ENCODE peak calls at places on chromosomes 6 and 20, in seven cellular contexts. T is activated CD4-positive, CD25-positive, alpha-beta regulatory T cell; M is HuH-7; A is esophagus muscularis mucosa; Z is amniotic epithelial cell; V is left ventricle myocardium inferior; L is germinal center. C is an unnamed sample.

GRCh38 chr20:54174452-54175175 is 828 bp upstream of the CYP24A1 start:
- DNase-seq in V (no peak), M (no peak), A (no peak), T (no peak), L (no peak), Z (no peak), C (no peak)

GRCh38 chr6:134908906-134909516 is 40.9 kb downstream of the ALDH8A1 start:
- DNase-seq in V (peak), Z (peak), M (no peak), A (peak), L (no peak), T (no peak), C (no peak)

GRCh38 chr20:47561175-47561574 is 59.5 kb downstream of the NCOA3 start:
- DNase-seq in T (no peak), L (no peak), M (no peak), A (no peak), V (no peak), Z (peak), C (no peak)

GRCh38 chr20:25316506-25317190 is 68.8 kb downstream of the PYGB start:
- DNase-seq in A (no peak), T (no peak), L (no peak), V (no peak), M (no peak), Z (no peak), C (no peak)

GRCh38 chr6:43774776-43775583 is 5.0 kb downstream of the VEGFA start:
- DNase-seq in A (no peak), Z (peak), T (peak), V (peak), M (peak), L (peak), C (peak)

GRCh38 chr20:6863355-6863754 is 95.9 kb downstream of the BMP2 start:
- DNase-seq in M (no peak), T (no peak), Z (no peak), A (no peak), L (no peak), V (no peak), C (no peak)

GRCh38 chr6:2940851-2941250 is 30.5 kb downstream of the SERPINB6 start:
- DNase-seq in L (no peak), M (no peak), T (no peak), Z (peak), V (no peak), A (peak), C (no peak)

GRCh38 chr6:140671926-140672325 is 1297.5 kb upstream of the CITED2 start:
- DNase-seq in T (no peak), L (no peak), Z (peak), A (no peak), M (no peak), V (no peak), C (no peak)

GRCh38 chr20:53692465-53693067 is 98.9 kb upstream of the ZNF217 start:
- DNase-seq in Z (peak), L (no peak), M (no peak), T (no peak), A (no peak), V (no peak), C (no peak)

GRCh38 chr20:41563087-41563486 is 55.1 kb downstream of the CHD6 start:
- DNase-seq in Z (peak), A (no peak), L (no peak), T (no peak), M (no peak), V (no peak), C (no peak)

GRCh38 chr20:32485126-32485769 is 99.9 kb downstream of the NOL4L start:
- DNase-seq in V (peak), M (peak), L (peak), Z (peak), T (peak), A (no peak), C (peak)

GRCh38 chr6:36738108-36738507 is 40.5 kb downstream of the RAB44 start:
- DNase-seq in T (no peak), L (no peak), M (no peak), A (no peak), Z (no peak), V (no peak), C (no peak)

GRCh38 chr6:10426781-10427279 is 12.0 kb upstream of the TFAP2A start:
- DNase-seq in A (no peak), V (no peak), L (no peak), M (no peak), Z (no peak), T (no peak), C (no peak)

GRCh38 chr6:128121610-128122009 is 220.8 kb upstream of the THEMIS start:
- DNase-seq in V (no peak), T (no peak), L (no peak), A (no peak), M (no peak), Z (no peak), C (peak)

GRCh38 chr6:162940426-162940825 is 212.7 kb downstream of the PACRG start:
- DNase-seq in T (no peak), A (no peak), L (no peak), V (no peak), Z (no peak), M (no peak), C (no peak)

GRCh38 chr6:1597924-1598323 is 11.8 kb upstream of the FOXC1 start:
- DNase-seq in Z (peak), V (no peak), A (no peak), L (no peak), M (no peak), T (no peak), C (no peak)

GRCh38 chr6:138572200-138572875 is 73.0 kb upstream of the NHSL1 start:
- DNase-seq in V (peak), A (no peak), L (no peak), Z (peak), T (no peak), M (peak), C (peak)

GRCh38 chr6:63783096-63783495 is 147.5 kb downstream of the PHF3 start:
- DNase-seq in M (no peak), T (no peak), V (no peak), Z (no peak), L (no peak), A (no peak), C (peak)

GRCh38 chr6:111784423-111784822 is 88.8 kb downstream of the FYN start:
- DNase-seq in V (no peak), Z (no peak), M (no peak), L (no peak), A (no peak), T (no peak), C (no peak)

GRCh38 chr20:45612314-45612713 is 17.2 kb upstream of the WFDC10A start:
- DNase-seq in L (no peak), T (no peak), Z (no peak), A (no peak), M (no peak), V (no peak), C (no peak)

GRCh38 chr20:5095931-5096330 is 23.8 kb downstream of the PCNA start:
- DNase-seq in A (no peak), V (no peak), L (no peak), M (no peak), T (no peak), Z (no peak), C (no peak)

GRCh38 chr20:18672826-18673225 is 85.0 kb downstream of the DTD1 start:
- DNase-seq in Z (no peak), V (no peak), A (no peak), T (no peak), M (no peak), L (no peak), C (peak)

GRCh38 chr6:55704421-55704820 is 125.4 kb upstream of the HMGCLL1 start:
- DNase-seq in A (no peak), T (no peak), L (no peak), V (no peak), Z (no peak), M (no peak), C (no peak)

GRCh38 chr6:35044145-35044745 is 96.9 kb downstream of the TCP11 start:
- DNase-seq in Z (no peak), A (no peak), V (no peak), M (no peak), T (no peak), L (no peak), C (peak)

GRCh38 chr6:131400782-131401496 is 172.1 kb upstream of the ARG1 start:
- DNase-seq in M (no peak), L (no peak), T (no peak), Z (no peak), A (no peak), V (no peak), C (no peak)

GRCh38 chr6:32176476-32177181 is 745 bp upstream of the AGPAT1 start:
- DNase-seq in V (no peak), L (no peak), M (no peak), T (no peak), A (no peak), Z (peak), C (peak)

C was measured in small intestine.